ENCODE peak calls at places on chromosomes 13 and 19, in ten cellular contexts. N is SW 1271; U is stimulated activated CD4-positive, alpha-beta T cell treated with anti-CD3 and anti-CD28 coated beads, TNF-alpha, amount 100 ng/mL, for 4 hours; X is aorta; L is A172; F is globus pallidus; W is RPMI7951; K is psoas muscle; J is activated T-helper 1 cell treated with anti-CD3 and anti-CD28 coated beads, Interleukin-12 subunit alpha, Interleukin-12 subunit beta, Interleukin-2, Interleukin-4 antibody, amounts not matched to agents 30 ng/mL and 10 ng/mL and 1 ng/mL, durations not matched to agents 14 hours and 24 hours and 36 hours; A is T-helper 1 cell. M is an unnamed sample.

GRCh38 chr13:109684836-109685602 is 101.4 kb downstream of the IRS2 start:
- DNase-seq in J (no peak), L (no peak), W (no peak), X (no peak), F (peak; percentile 20), U (no peak), K (no peak), N (no peak), A (no peak), M (peak; percentile 59)

GRCh38 chr13:113883921-113884804 is 20.3 kb upstream of the GAS6 start:
- DNase-seq in J (no peak), X (peak; percentile 69), A (no peak), L (no peak), U (no peak), N (no peak), K (no peak), F (no peak), W (no peak), M (no peak)

GRCh38 chr13:95641961-95642621 is 2.4 kb downstream of the DZIP1 start:
- DNase-seq in N (no peak), U (no peak), J (no peak), X (peak; percentile 82), A (no peak), K (peak; percentile 58), F (no peak), L (no peak), W (no peak), M (peak; percentile 68)

GRCh38 chr13:43026262-43026661 is 2.9 kb downstream of the DNAJC15 start:
- DNase-seq in K (no peak), F (no peak), X (no peak), W (no peak), J (no peak), L (no peak), U (no peak), A (no peak), N (no peak), M (no peak)

GRCh38 chr19:54684537-54684936 is 21.8 kb downstream of the LILRB4 start:
- DNase-seq in F (no peak), X (no peak), W (peak; percentile 60), N (no peak), J (no peak), U (no peak), A (no peak), K (no peak), L (peak; percentile 70), M (peak; percentile 14)

GRCh38 chr13:99496322-99497142 is 4.7 kb upstream of the TM9SF2 start:
- DNase-seq in W (peak; percentile 94), J (peak; percentile 74), L (peak; percentile 98), K (peak; percentile 65), N (peak; percentile 28), U (peak; percentile 15), X (no peak), F (peak; percentile 65), A (peak; percentile 65), M (peak; percentile 49)

GRCh38 chr13:109241160-109241559 is 545.2 kb downstream of the IRS2 start:
- DNase-seq in N (no peak), K (no peak), L (peak; percentile 37), U (no peak), A (no peak), W (no peak), X (no peak), F (no peak), J (no peak), M (no peak)

GRCh38 chr13:99258210-99258860 is at the start of gene GPR18:
- DNase-seq in W (no peak), J (no peak), L (no peak), A (no peak), K (no peak), U (no peak), X (no peak), F (no peak), N (no peak), M (no peak)

GRCh38 chr13:112441226-112441625 is 65.1 kb downstream of the SPACA7 start:
- DNase-seq in W (no peak), A (no peak), L (no peak), U (no peak), K (peak; percentile 41), N (no peak), X (peak; percentile 69), F (no peak), J (no peak), M (no peak)

GRCh38 chr19:48965806-48966540 is 864 bp downstream of the FTL start:
- DNase-seq in N (peak; percentile 77), F (peak; percentile 88), U (peak; percentile 77), A (peak; percentile 80), L (peak; percentile 58), X (peak; percentile 96), J (peak; percentile 84), K (peak; percentile 94), W (peak; percentile 83), M (peak; percentile 88)

GRCh38 chr13:114142640-114143490 is 10.4 kb upstream of the RASA3 start:
- DNase-seq in A (peak; percentile 69), N (no peak), X (peak; percentile 70), J (peak; percentile 84), U (no peak), W (no peak), K (peak; percentile 72), F (no peak), L (no peak), M (no peak)

GRCh38 chr13:60931858-60932546 is 483.6 kb downstream of the PCDH20 start:
- DNase-seq in U (no peak), L (peak; percentile 2), A (no peak), F (no peak), K (no peak), N (no peak), X (no peak), J (no peak), W (no peak), M (no peak)

GRCh38 chr13:66974174-66974573 is 256.0 kb downstream of the PCDH9 start:
- DNase-seq in W (no peak), F (no peak), X (no peak), J (no peak), K (no peak), L (no peak), A (no peak), N (no peak), U (no peak), M (peak; percentile 6)

GRCh38 chr19:56594783-56595547 is at the start of gene ZNF71:
- DNase-seq in J (peak; percentile 82), X (peak; percentile 97), N (peak; percentile 70), W (peak; percentile 88), A (peak; percentile 74), L (peak; percentile 86), K (peak; percentile 94), F (peak; percentile 81), U (peak; percentile 79), M (peak; percentile 89)